ENCODE peak calls at places on chromosomes 6 and 20, in five cellular contexts. Q is stimulated activated naive CD8-positive, alpha-beta T cell treated with anti-CD3 and anti-CD28 coated beads, Interleukin-15, Interleukin-2, amounts not matched to agents 100 U/mL and 50 U/mL, for 24 hours; E is GM03348; I is hepatocyte; T is NCI-H1105. W is an unnamed sample.

GRCh38 chr20:4813076-4813838 is 91.5 kb downstream of the PRND start:
- DNase-seq in Q (peak; percentile 46), E (no peak), I (no peak), T (no peak), W (no peak)

GRCh38 chr6:140379919-140380318 is 1005.5 kb upstream of the CITED2 start:
- DNase-seq in Q (no peak), E (peak; percentile 49), I (peak; percentile 10), T (no peak), W (no peak)

GRCh38 chr20:18359854-18360253 is 71.5 kb downstream of the ZNF133 start:
- DNase-seq in Q (no peak), E (no peak), I (no peak), T (no peak), W (no peak)

GRCh38 chr6:4714961-4715501 is 61.2 kb upstream of the CDYL start:
- DNase-seq in Q (no peak), E (no peak), I (peak; percentile 12), T (no peak), W (no peak)

GRCh38 chr20:53738039-53738944 is 144.7 kb upstream of the ZNF217 start:
- DNase-seq in Q (no peak), E (peak; percentile 75), I (peak; percentile 92), T (peak; percentile 88), W (peak; percentile 87)

GRCh38 chr6:37679539-37680476 is 17.9 kb downstream of the MDGA1 start:
- DNase-seq in Q (no peak), E (no peak), I (no peak), T (no peak), W (no peak)

GRCh38 chr20:917416-917815 is 1.3 kb upstream of the ANGPT4 start:
- DNase-seq in Q (no peak), E (no peak), I (no peak), T (no peak), W (no peak)

GRCh38 chr20:57545927-57546662 is 14.8 kb upstream of the PCK1 start:
- DNase-seq in Q (no peak), E (no peak), I (no peak), T (no peak), W (no peak)

GRCh38 chr6:134478764-134479399 is 161.0 kb upstream of the SGK1 start:
- DNase-seq in Q (no peak), E (no peak), I (no peak), T (no peak), W (no peak)

GRCh38 chr6:23170044-23170443 is 600.7 kb downstream of the HDGFL1 start:
- DNase-seq in Q (no peak), E (no peak), I (no peak), T (no peak), W (no peak)

GRCh38 chr20:64158346-64159285 is 5.6 kb upstream of the MYT1 start:
- DNase-seq in Q (no peak), E (no peak), I (peak; percentile 24), T (no peak), W (no peak)

GRCh38 chr6:96151707-96152106 is 135.9 kb downstream of the FUT9 start:
- DNase-seq in Q (no peak), E (no peak), I (no peak), T (no peak), W (no peak)

GRCh38 chr20:33790571-33790970 is 20.6 kb upstream of the CHMP4B start:
- DNase-seq in Q (no peak), E (no peak), I (no peak), T (peak; percentile 75), W (peak; percentile 14)

GRCh38 chr6:1950631-1951030 is 294.8 kb downstream of the GMDS start:
- DNase-seq in Q (no peak), E (no peak), I (no peak), T (no peak), W (no peak)

GRCh38 chr6:170271771-170272314 is 19.0 kb downstream of the DLL1 start:
- DNase-seq in Q (peak; percentile 80), E (no peak), I (no peak), T (no peak), W (no peak)

GRCh38 chr20:63752411-63753101 is 13.0 kb downstream of the SLC2A4RG start:
- DNase-seq in Q (no peak), E (no peak), I (no peak), T (no peak), W (no peak)

GRCh38 chr6:43838276-43839036 is 68.4 kb downstream of the VEGFA start:
- DNase-seq in Q (no peak), E (peak; percentile 91), I (peak; percentile 78), T (no peak), W (no peak)